ENCODE peak calls at places on chromosomes 11 and 22, in five cellular contexts. One of them, this sample, is unnamed.
A peak's percentile ranks its signal among the peaks of the same experiment; 100 is the strongest.

GRCh38 chr11:88131764-88132470 is 43.3 kb downstream of the RAB38 start:
- DNase-seq in HCT116: no peak
- DNase-seq in stomach: no peak
- DNase-seq in Panc1: no peak
- DNase-seq in BE2C: no peak
- DNase-seq in this sample: no peak

GRCh38 chr11:11731311-11732083 is 109.7 kb upstream of the GALNT18 start:
- DNase-seq in HCT116: peak; percentile 68
- DNase-seq in stomach: no peak
- DNase-seq in Panc1: no peak
- DNase-seq in BE2C: no peak
- DNase-seq in this sample: peak; percentile 37

GRCh38 chr11:8719260-8720190 is 36.9 kb downstream of the RPL27A start:
- DNase-seq in HCT116: peak; percentile 76
- DNase-seq in stomach: no peak
- DNase-seq in Panc1: peak; percentile 94
- DNase-seq in BE2C: no peak
- DNase-seq in this sample: peak; percentile 81

GRCh38 chr11:35142481-35143207 is 3.7 kb downstream of the CD44 start:
- DNase-seq in HCT116: no peak
- DNase-seq in stomach: no peak
- DNase-seq in Panc1: no peak
- DNase-seq in BE2C: no peak
- DNase-seq in this sample: no peak

GRCh38 chr11:123943738-123944137 is at the start of gene OR6T1:
- DNase-seq in HCT116: no peak
- DNase-seq in stomach: no peak
- DNase-seq in Panc1: no peak
- DNase-seq in BE2C: no peak
- DNase-seq in this sample: no peak

GRCh38 chr11:57134284-57134683 is 47.5 kb upstream of the LRRC55 start:
- DNase-seq in HCT116: no peak
- DNase-seq in stomach: no peak
- DNase-seq in Panc1: no peak
- DNase-seq in BE2C: no peak
- DNase-seq in this sample: no peak

GRCh38 chr11:84372366-84372765 is 1086.2 kb upstream of the CCDC90B start:
- DNase-seq in HCT116: no peak
- DNase-seq in stomach: no peak
- DNase-seq in Panc1: no peak
- DNase-seq in BE2C: no peak
- DNase-seq in this sample: no peak

GRCh38 chr22:19877626-19878339 is 23.1 kb upstream of the GNB1L start:
- DNase-seq in HCT116: no peak
- DNase-seq in stomach: no peak
- DNase-seq in Panc1: no peak
- DNase-seq in BE2C: no peak
- DNase-seq in this sample: no peak

GRCh38 chr22:33684059-33684458 is 236.2 kb downstream of the LARGE1 start:
- DNase-seq in HCT116: no peak
- DNase-seq in stomach: no peak
- DNase-seq in Panc1: no peak
- DNase-seq in BE2C: no peak
- DNase-seq in this sample: no peak

GRCh38 chr11:824942-825341 is 2.8 kb upstream of the CRACR2B start:
- DNase-seq in HCT116: no peak
- DNase-seq in stomach: no peak
- DNase-seq in Panc1: no peak
- DNase-seq in BE2C: no peak
- DNase-seq in this sample: no peak

GRCh38 chr11:117902001-117902855 is 25.8 kb upstream of the FXYD6 start:
- DNase-seq in HCT116: no peak
- DNase-seq in stomach: no peak
- DNase-seq in Panc1: no peak
- DNase-seq in BE2C: no peak
- DNase-seq in this sample: no peak

GRCh38 chr22:46914481-46914880 is 152.0 kb downstream of the TBC1D22A start:
- DNase-seq in HCT116: no peak
- DNase-seq in stomach: no peak
- DNase-seq in Panc1: no peak
- DNase-seq in BE2C: no peak
- DNase-seq in this sample: no peak

GRCh38 chr11:89521294-89521693 is 30.1 kb upstream of the NOX4 start:
- DNase-seq in HCT116: no peak
- DNase-seq in stomach: no peak
- DNase-seq in Panc1: no peak
- DNase-seq in BE2C: no peak
- DNase-seq in this sample: no peak

GRCh38 chr22:46003271-46004091 is 26.5 kb upstream of the WNT7B start:
- DNase-seq in HCT116: no peak
- DNase-seq in stomach: no peak
- DNase-seq in Panc1: no peak
- DNase-seq in BE2C: no peak
- DNase-seq in this sample: no peak

GRCh38 chr11:78050964-78051831 is 12.5 kb upstream of the THRSP start:
- DNase-seq in HCT116: no peak
- DNase-seq in stomach: no peak
- DNase-seq in Panc1: no peak
- DNase-seq in BE2C: no peak
- DNase-seq in this sample: no peak

GRCh38 chr11:15660496-15660895 is 545.8 kb downstream of the INSC start:
- DNase-seq in HCT116: no peak
- DNase-seq in stomach: no peak
- DNase-seq in Panc1: no peak
- DNase-seq in BE2C: no peak
- DNase-seq in this sample: no peak

GRCh38 chr11:62120466-62120865 is 3.3 kb upstream of the INCENP start:
- DNase-seq in HCT116: no peak
- DNase-seq in stomach: no peak
- DNase-seq in Panc1: no peak
- DNase-seq in BE2C: no peak
- DNase-seq in this sample: no peak

GRCh38 chr11:62120001-62120400 is 3.8 kb upstream of the INCENP start:
- DNase-seq in HCT116: no peak
- DNase-seq in stomach: no peak
- DNase-seq in Panc1: no peak
- DNase-seq in BE2C: no peak
- DNase-seq in this sample: no peak

GRCh38 chr11:62123669-62124185 is at the start of gene INCENP:
- DNase-seq in HCT116: peak; percentile 97
- DNase-seq in stomach: peak; percentile 96
- DNase-seq in Panc1: peak; percentile 95
- DNase-seq in BE2C: peak; percentile 90
- DNase-seq in this sample: peak; percentile 89

GRCh38 chr11:62124186-62125113 is 639 bp downstream of the INCENP start:
- DNase-seq in HCT116: no peak
- DNase-seq in stomach: no peak
- DNase-seq in Panc1: no peak
- DNase-seq in BE2C: no peak
- DNase-seq in this sample: no peak

GRCh38 chr11:62122076-62122475 is 1.7 kb upstream of the INCENP start:
- DNase-seq in HCT116: peak; percentile 21
- DNase-seq in stomach: no peak
- DNase-seq in Panc1: no peak
- DNase-seq in BE2C: no peak
- DNase-seq in this sample: no peak
- TF ChIP-seq CTCF in HCT116: peak; percentile 35
- TF ChIP-seq CTCF in stomach: no peak
- TF ChIP-seq CTCF in Panc1: peak; percentile 77
- TF ChIP-seq CTCF in BE2C: peak; percentile 31
- TF ChIP-seq CTCF in this sample: peak; percentile 15

DNA sequence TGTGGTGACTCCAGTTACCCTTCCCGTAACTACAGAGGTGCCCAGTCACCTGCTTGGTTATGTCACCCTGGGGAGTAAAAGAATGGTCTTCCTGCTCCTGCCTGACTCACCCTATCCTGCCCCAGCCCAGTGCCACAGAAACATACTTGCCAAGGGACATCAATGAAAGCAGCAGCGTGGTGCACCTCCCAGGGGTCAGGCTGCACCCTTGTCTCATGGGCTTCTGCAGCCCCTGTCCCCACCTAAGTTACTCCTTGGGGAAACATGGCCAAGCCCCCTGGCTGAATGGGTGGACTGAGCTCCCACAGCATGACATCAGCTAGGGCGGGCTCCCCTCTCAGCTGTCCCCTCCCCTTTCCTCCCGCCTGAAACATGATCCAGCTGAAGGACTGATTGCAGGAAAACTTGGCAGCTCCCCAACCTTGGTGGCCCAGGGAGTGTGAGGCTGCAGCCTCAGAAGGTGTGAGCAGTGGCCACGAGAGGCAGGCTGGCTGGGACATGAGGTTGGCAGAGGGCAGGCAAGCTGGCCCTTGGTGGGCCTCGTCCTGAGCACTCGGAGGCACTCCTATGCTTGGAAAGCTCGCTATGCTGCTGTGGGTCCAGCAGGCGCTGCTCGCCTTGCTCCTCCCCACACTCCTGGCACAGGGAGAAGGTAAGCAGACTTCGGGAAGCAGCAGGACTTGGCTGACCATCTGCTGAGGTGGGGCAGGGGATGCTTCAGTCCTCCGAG is at the start of gene HTR3A:
- DNase-seq in HCT116: peak; percentile 69
- DNase-seq in stomach: peak; percentile 92
- DNase-seq in Panc1: no peak
- DNase-seq in BE2C: peak; percentile 89
- DNase-seq in this sample: no peak
- H3K4me3 ChIP-seq in HCT116: peak within 1 kb of the TSS; percentile 29
- H3K4me3 ChIP-seq in stomach: no peak within 1 kb of the TSS
- H3K4me3 ChIP-seq in Panc1: no peak within 1 kb of the TSS
- H3K4me3 ChIP-seq in BE2C: no peak within 1 kb of the TSS
- H3K4me3 ChIP-seq in this sample: no peak within 1 kb of the TSS

GRCh38 chr11:121089566-121089965 is 11.5 kb upstream of the TECTA start:
- DNase-seq in HCT116: no peak
- DNase-seq in stomach: no peak
- DNase-seq in Panc1: no peak
- DNase-seq in BE2C: no peak
- DNase-seq in this sample: no peak
- H3K36me3 ChIP-seq in HCT116: peaks cover 2% of the 10 kb centered on the region
- H3K36me3 ChIP-seq in stomach: no peaks in the 10 kb centered on the region
- H3K36me3 ChIP-seq in Panc1: no peaks in the 10 kb centered on the region
- H3K36me3 ChIP-seq in BE2C: peaks cover 4% of the 10 kb centered on the region
- H3K36me3 ChIP-seq in this sample: no peaks in the 10 kb centered on the region

GRCh38 chr11:20093775-20094174 is 66.5 kb downstream of the DBX1 start:
- DNase-seq in HCT116: no peak
- DNase-seq in stomach: no peak
- DNase-seq in Panc1: no peak
- DNase-seq in BE2C: no peak
- DNase-seq in this sample: no peak
- TF ChIP-seq CTCF in HCT116: no peak
- TF ChIP-seq CTCF in stomach: no peak
- TF ChIP-seq CTCF in Panc1: no peak
- TF ChIP-seq CTCF in BE2C: no peak
- TF ChIP-seq CTCF in this sample: no peak

GRCh38 chr11:102114032-102114431 is 3.8 kb downstream of the YAP1 start:
- DNase-seq in HCT116: no peak
- DNase-seq in stomach: no peak
- DNase-seq in Panc1: no peak
- DNase-seq in BE2C: no peak
- DNase-seq in this sample: no peak
- H3K4me3 ChIP-seq in HCT116: no peak overlapping the region
- H3K4me3 ChIP-seq in stomach: no peak overlapping the region
- H3K4me3 ChIP-seq in Panc1: no peak overlapping the region
- H3K4me3 ChIP-seq in BE2C: no peak overlapping the region
- H3K4me3 ChIP-seq in this sample: no peak overlapping the region

DNA sequence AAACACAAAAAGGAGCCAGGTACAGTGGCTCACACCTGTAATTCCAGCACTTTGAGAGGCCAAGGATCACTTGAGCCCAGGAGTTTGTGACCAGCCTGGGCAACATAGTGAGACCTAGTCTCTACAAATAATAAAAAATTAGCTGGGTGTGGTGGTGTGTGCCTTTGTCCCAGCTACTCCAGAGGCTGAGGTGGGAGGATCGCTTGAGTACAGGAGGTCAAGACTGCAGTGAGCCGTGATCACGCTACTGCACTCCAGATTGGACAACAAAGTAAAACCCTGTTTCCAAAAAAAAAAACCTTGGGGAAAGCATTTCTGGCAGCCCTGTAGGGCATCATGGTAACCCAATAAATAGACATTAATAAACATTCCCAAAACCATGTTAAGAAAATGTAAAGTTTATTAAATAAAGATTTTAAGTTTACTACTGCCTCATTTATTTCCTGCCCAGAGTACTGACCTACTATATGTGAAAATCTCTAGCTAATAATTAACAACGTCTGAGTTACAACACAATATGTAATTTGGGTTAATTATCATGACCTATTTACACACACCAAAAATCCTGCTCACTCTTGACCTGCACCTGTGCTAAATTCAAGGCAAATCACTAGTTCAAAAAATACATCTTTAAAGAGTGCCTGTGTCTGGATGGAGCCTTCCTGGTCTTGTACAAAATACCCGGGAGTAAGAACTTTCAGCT is 8.4 kb downstream of the EEF1G start:
- DNase-seq in HCT116: no peak
- DNase-seq in stomach: no peak
- DNase-seq in Panc1: no peak
- DNase-seq in BE2C: no peak
- DNase-seq in this sample: no peak
- H3K36me3 ChIP-seq in HCT116: peaks cover 50% of the 10 kb centered on the region
- H3K36me3 ChIP-seq in stomach: peaks cover 68% of the 10 kb centered on the region
- H3K36me3 ChIP-seq in Panc1: peaks cover 23% of the 10 kb centered on the region
- H3K36me3 ChIP-seq in BE2C: peaks cover 61% of the 10 kb centered on the region
- H3K36me3 ChIP-seq in this sample: peaks cover under 1% of the 10 kb centered on the region

DNA sequence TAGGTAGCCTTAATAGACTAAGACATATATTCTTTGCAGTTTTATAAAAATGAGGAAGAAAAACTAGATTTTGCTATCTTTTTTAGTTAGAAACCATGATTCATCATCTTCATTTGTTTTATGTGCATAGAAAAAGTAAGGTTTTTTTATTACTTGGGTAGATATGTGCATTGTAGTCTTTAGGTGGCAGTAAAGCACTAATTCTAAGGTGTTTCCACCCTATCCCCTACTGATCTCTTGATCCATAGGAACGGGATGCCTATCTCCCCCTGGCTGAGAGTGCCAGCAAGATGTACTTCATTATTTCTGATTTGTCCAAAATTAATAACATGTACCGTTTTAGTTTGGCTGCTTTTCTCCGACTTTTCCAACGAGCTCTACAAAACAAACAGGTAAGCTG is 148.1 kb downstream of the DYNC2H1 start:
- DNase-seq in HCT116: peak; percentile 35
- DNase-seq in stomach: no peak
- DNase-seq in Panc1: peak; percentile 12
- DNase-seq in BE2C: no peak
- DNase-seq in this sample: no peak
- TF ChIP-seq CTCF in HCT116: peak; percentile 58
- TF ChIP-seq CTCF in stomach: no peak
- TF ChIP-seq CTCF in Panc1: peak; percentile 59
- TF ChIP-seq CTCF in BE2C: peak; percentile 61
- TF ChIP-seq CTCF in this sample: peak; percentile 39